ENCODE peak calls at places on chromosomes 7 and 10, in four cellular contexts. One of them, this sample, is unnamed.

GRCh38 chr7:2862831-2863361 is 18.8 kb upstream of the GNA12 start:
- DNase-seq in HEK293T: no peak
- DNase-seq in K562: no peak
- DNase-seq in WTC11: no peak
- DNase-seq in this sample: no peak

GRCh38 chr7:22821702-22822485 is 755 bp downstream of the TOMM7 start:
- DNase-seq in WTC11: no peak
- DNase-seq in K562: peak; percentile 46
- DNase-seq in HEK293T: no peak
- DNase-seq in this sample: no peak

GRCh38 chr7:94584113-94584512 is 71.8 kb downstream of the SGCE start:
- DNase-seq in WTC11: no peak
- DNase-seq in HEK293T: no peak
- DNase-seq in K562: no peak
- DNase-seq in this sample: no peak

GRCh38 chr7:40437498-40437897 is 302.7 kb downstream of the SUGCT start:
- DNase-seq in HEK293T: no peak
- DNase-seq in WTC11: no peak
- DNase-seq in K562: no peak
- DNase-seq in this sample: no peak

GRCh38 chr7:69418865-69419670 is 179.2 kb upstream of the AUTS2 start:
- DNase-seq in K562: no peak
- DNase-seq in HEK293T: no peak
- DNase-seq in WTC11: no peak
- DNase-seq in this sample: no peak

GRCh38 chr10:132162021-132162531 is 24.7 kb upstream of the DPYSL4 start:
- DNase-seq in WTC11: no peak
- DNase-seq in K562: no peak
- DNase-seq in HEK293T: no peak
- DNase-seq in this sample: no peak

GRCh38 chr10:36256166-36256565 is 614.1 kb upstream of the FZD8 start:
- DNase-seq in WTC11: no peak
- DNase-seq in HEK293T: no peak
- DNase-seq in K562: no peak
- DNase-seq in this sample: no peak

GRCh38 chr7:136009488-136010079 is 32.4 kb upstream of the MTPN start:
- DNase-seq in WTC11: no peak
- DNase-seq in K562: peak; percentile 79
- DNase-seq in HEK293T: peak; percentile 45
- DNase-seq in this sample: no peak

GRCh38 chr7:128728608-128729007 is 10.6 kb upstream of the CALU start:
- DNase-seq in HEK293T: no peak
- DNase-seq in K562: no peak
- DNase-seq in WTC11: no peak
- DNase-seq in this sample: no peak

GRCh38 chr10:35005868-35006267 is 84.3 kb downstream of the CUL2 start:
- DNase-seq in WTC11: no peak
- DNase-seq in K562: peak; percentile 38
- DNase-seq in HEK293T: no peak
- DNase-seq in this sample: no peak

GRCh38 chr7:39720586-39720985 is 97.2 kb downstream of the RALA start:
- DNase-seq in HEK293T: no peak
- DNase-seq in K562: peak; percentile 63
- DNase-seq in WTC11: no peak
- DNase-seq in this sample: no peak

GRCh38 chr10:29470355-29470705 is 164.4 kb downstream of the SVIL start:
- DNase-seq in WTC11: peak; percentile 79
- DNase-seq in K562: peak; percentile 51
- DNase-seq in HEK293T: peak; percentile 31
- DNase-seq in this sample: peak; percentile 91

GRCh38 chr7:131895541-131896173 is 339.2 kb upstream of the PODXL start:
- DNase-seq in HEK293T: no peak
- DNase-seq in K562: no peak
- DNase-seq in WTC11: no peak
- DNase-seq in this sample: no peak

GRCh38 chr7:121752706-121753105 is 120.3 kb upstream of the PTPRZ1 start:
- DNase-seq in K562: no peak
- DNase-seq in WTC11: no peak
- DNase-seq in HEK293T: peak; percentile 19
- DNase-seq in this sample: no peak

GRCh38 chr7:158924956-158925355 is 68.6 kb downstream of the DYNC2I1 start:
- DNase-seq in WTC11: no peak
- DNase-seq in HEK293T: no peak
- DNase-seq in K562: no peak
- DNase-seq in this sample: no peak

GRCh38 chr10:89159761-89160160 is 47.4 kb downstream of the CH25H start:
- DNase-seq in WTC11: no peak
- DNase-seq in HEK293T: no peak
- DNase-seq in K562: no peak
- DNase-seq in this sample: no peak

GRCh38 chr7:1669486-1669951 is 558 bp upstream of the ELFN1 start:
- DNase-seq in HEK293T: no peak
- DNase-seq in K562: no peak
- DNase-seq in WTC11: no peak
- DNase-seq in this sample: no peak

GRCh38 chr7:116736927-116737715 is 65.1 kb downstream of the MET start:
- DNase-seq in HEK293T: no peak
- DNase-seq in K562: no peak
- DNase-seq in WTC11: no peak
- DNase-seq in this sample: no peak

GRCh38 chr10:13180788-13181187 is 19.4 kb downstream of the MCM10 start:
- DNase-seq in WTC11: no peak
- DNase-seq in K562: no peak
- DNase-seq in HEK293T: no peak
- DNase-seq in this sample: no peak

GRCh38 chr10:76302491-76302890 is 871.1 kb downstream of the LRMDA start:
- DNase-seq in HEK293T: no peak
- DNase-seq in K562: no peak
- DNase-seq in WTC11: no peak
- DNase-seq in this sample: no peak

GRCh38 chr7:91941450-91941849 is 788 bp downstream of the AKAP9 start:
- DNase-seq in HEK293T: peak; percentile 21
- DNase-seq in K562: peak; percentile 54
- DNase-seq in WTC11: no peak
- DNase-seq in this sample: no peak

GRCh38 chr7:75729851-75730274 is 8.9 kb downstream of the HIP1 start:
- DNase-seq in WTC11: no peak
- DNase-seq in HEK293T: no peak
- DNase-seq in K562: no peak
- DNase-seq in this sample: no peak

GRCh38 chr7:122314284-122314683 is 9.7 kb upstream of the FEZF1 start:
- DNase-seq in K562: no peak
- DNase-seq in WTC11: no peak
- DNase-seq in HEK293T: no peak
- DNase-seq in this sample: no peak

GRCh38 chr7:82445226-82445625 is 1.6 kb upstream of the CACNA2D1 start:
- DNase-seq in K562: no peak
- DNase-seq in WTC11: peak; percentile 19
- DNase-seq in HEK293T: no peak
- DNase-seq in this sample: no peak

GRCh38 chr7:87316097-87316700 is 29.3 kb upstream of the CROT start:
- DNase-seq in K562: no peak
- DNase-seq in HEK293T: no peak
- DNase-seq in WTC11: no peak
- DNase-seq in this sample: no peak

GRCh38 chr10:124323145-124323725 is 95.5 kb downstream of the OAT start:
- DNase-seq in HEK293T: no peak
- DNase-seq in WTC11: no peak
- DNase-seq in K562: no peak
- DNase-seq in this sample: no peak

GRCh38 chr7:117225536-117225935 is 97.3 kb downstream of the WNT2 start:
- DNase-seq in WTC11: no peak
- DNase-seq in K562: no peak
- DNase-seq in HEK293T: no peak
- DNase-seq in this sample: no peak

GRCh38 chr10:93062499-93063216 is 2.1 kb downstream of the CYP26C1 start:
- DNase-seq in K562: no peak
- DNase-seq in WTC11: peak; percentile 70
- DNase-seq in HEK293T: no peak
- DNase-seq in this sample: peak; percentile 82

GRCh38 chr7:3884543-3884942 is 583.5 kb downstream of the SDK1 start:
- DNase-seq in K562: no peak
- DNase-seq in HEK293T: no peak
- DNase-seq in WTC11: no peak
- DNase-seq in this sample: no peak

DNA sequence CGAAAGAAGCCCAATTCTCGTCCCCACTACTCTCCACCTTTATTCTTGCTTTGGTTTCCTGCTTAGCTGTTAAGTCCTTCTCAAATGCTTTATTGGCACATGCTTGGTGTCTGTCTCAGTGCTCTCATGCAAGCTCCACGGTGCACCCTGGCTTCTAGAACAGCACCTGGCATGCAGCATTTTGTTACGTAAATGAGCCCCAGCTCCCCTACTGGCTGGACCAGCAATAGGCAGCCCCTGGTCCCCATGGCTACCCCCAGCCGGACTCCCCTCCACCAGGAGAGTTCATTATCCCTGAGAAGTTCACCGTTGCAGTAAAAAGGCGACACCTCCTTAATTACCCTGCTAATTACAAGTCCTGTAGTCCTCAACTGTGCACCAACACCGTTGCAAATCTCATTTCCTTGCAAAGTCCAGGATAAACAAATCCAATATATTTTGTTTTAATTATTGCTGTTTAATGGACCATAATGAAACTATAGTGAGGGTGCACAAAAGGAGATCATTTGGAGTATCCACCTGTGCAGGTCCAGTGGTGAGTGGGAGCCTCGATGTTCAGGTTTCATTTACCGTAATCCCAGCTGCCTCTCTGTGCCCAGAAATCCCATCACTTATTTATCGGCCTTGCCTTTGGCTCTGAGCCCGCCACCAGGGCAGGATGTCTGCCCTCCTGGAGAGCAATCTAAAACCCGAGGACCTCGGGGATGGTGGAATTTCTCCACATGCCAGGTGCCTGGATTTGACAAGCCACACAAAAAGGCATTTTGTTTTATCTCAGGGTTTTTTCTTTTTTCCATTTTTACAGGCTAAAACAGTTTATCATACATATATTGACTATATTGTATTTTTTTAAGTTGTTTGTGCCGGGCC is 12.8 kb upstream of the DRGX start:
- DNase-seq in HEK293T: no peak
- DNase-seq in K562: peak; percentile 49
- DNase-seq in WTC11: peak; percentile 66
- DNase-seq in this sample: no peak
- TF ChIP-seq SP1 in HEK293T: no peak
- TF ChIP-seq SP1 in K562: no peak
- TF ChIP-seq SP1 in WTC11: no peak
- TF ChIP-seq SP1 in this sample: no peak

GRCh38 chr7:27205325-27206280 is 5.7 kb upstream of the HOXA13 start:
- DNase-seq in K562: no peak
- DNase-seq in HEK293T: no peak
- DNase-seq in WTC11: no peak
- DNase-seq in this sample: no peak
- TF ChIP-seq SP1 in K562: no peak
- TF ChIP-seq SP1 in HEK293T: no peak
- TF ChIP-seq SP1 in WTC11: no peak
- TF ChIP-seq SP1 in this sample: no peak

GRCh38 chr10:74754397-74754796 is 72.0 kb upstream of the KAT6B start:
- DNase-seq in K562: no peak
- DNase-seq in WTC11: no peak
- DNase-seq in HEK293T: no peak
- DNase-seq in this sample: no peak

GRCh38 chr10:74748632-74749031 is 77.8 kb upstream of the KAT6B start:
- DNase-seq in K562: no peak
- DNase-seq in WTC11: no peak
- DNase-seq in HEK293T: no peak
- DNase-seq in this sample: no peak

GRCh38 chr10:74753295-74754211 is 72.8 kb upstream of the KAT6B start:
- DNase-seq in K562: no peak
- DNase-seq in HEK293T: no peak
- DNase-seq in WTC11: no peak
- DNase-seq in this sample: no peak

GRCh38 chr10:74752371-74752990 is 73.9 kb upstream of the KAT6B start:
- DNase-seq in WTC11: no peak
- DNase-seq in HEK293T: no peak
- DNase-seq in K562: no peak
- DNase-seq in this sample: no peak

DNA sequence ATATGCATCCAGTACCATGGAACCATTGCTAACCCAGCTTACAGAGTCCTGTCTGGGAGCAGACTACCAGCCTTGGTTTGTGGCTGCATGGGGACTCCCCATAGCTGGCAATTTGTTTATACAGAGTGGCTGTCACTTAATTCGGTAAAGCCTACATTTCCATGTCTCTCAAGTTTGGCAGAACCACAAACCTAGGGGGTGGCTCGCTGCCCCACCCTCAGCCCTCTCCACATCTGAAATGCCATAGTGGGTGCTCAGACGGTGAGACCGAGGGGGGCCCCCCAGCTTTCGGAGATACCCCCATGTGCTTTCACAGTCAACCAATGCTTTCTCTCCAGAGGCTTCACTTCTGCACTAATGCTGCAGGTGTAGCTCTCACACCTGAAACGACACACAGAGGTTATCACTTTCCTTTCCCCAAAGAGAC is 75.5 kb upstream of the KAT6B start:
- DNase-seq in HEK293T: no peak
- DNase-seq in WTC11: no peak
- DNase-seq in K562: no peak
- DNase-seq in this sample: peak; percentile 28
- TF ChIP-seq SP1 in HEK293T: no peak
- TF ChIP-seq SP1 in WTC11: no peak
- TF ChIP-seq SP1 in K562: no peak
- TF ChIP-seq SP1 in this sample: no peak

DNA sequence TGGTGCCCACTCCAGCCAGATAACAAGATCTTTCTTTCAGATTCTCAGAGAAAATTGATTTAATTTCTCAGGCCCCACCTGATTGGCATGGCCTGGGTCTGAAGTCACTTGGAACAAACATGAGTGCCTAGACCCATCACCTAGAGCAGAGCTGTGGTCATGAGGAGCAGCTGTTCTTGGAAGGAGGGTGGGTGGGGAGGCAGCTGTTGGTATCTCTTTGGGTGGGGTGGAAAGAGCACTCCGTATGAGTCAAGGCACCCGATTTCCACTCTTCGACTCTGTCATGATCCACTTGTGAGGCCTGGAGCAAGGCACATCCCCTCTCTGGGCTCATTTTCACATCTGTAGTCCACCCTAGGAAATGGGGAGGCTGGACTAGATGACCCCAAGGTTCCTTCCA is 156.7 kb downstream of the C10orf105 start:
- DNase-seq in HEK293T: no peak
- DNase-seq in K562: no peak
- DNase-seq in WTC11: no peak
- DNase-seq in this sample: no peak
- TF ChIP-seq SP1 in HEK293T: no peak
- TF ChIP-seq SP1 in K562: no peak
- TF ChIP-seq SP1 in WTC11: no peak
- TF ChIP-seq SP1 in this sample: no peak

DNA sequence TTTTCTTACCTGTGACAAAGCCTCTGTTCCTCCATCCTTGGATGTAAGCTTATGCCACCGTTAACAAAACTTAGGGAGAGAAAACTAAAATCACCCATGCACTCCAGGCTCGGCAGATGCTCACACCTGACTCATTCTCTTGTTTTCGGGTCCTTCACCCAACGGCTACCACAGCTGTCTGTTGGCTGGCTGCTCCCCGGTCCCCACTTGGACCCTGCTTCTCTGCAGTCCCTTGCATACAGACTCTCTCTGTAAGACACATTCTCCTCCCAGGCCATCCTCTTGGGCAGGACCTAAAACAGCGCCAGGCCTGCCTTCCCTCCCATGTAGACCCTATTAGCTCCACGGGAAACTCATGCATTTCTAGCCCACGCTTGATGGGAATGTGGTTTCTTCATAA is 12.1 kb upstream of the INHBA start:
- DNase-seq in WTC11: no peak
- DNase-seq in K562: no peak
- DNase-seq in HEK293T: no peak
- DNase-seq in this sample: no peak
- TF ChIP-seq SP1 in WTC11: no peak
- TF ChIP-seq SP1 in K562: no peak
- TF ChIP-seq SP1 in HEK293T: no peak
- TF ChIP-seq SP1 in this sample: no peak